ENCODE peak calls at places on chromosome 3, in eight cellular contexts. Z is endothelial cell, Y is HCT116, V is IMR-90, S is astrocyte of the cerebellum, M is esophagus muscularis mucosa, T is astrocyte of the spinal cord, D is psoas muscle. N is an unnamed sample.

GRCh38 chr3:193693774-193694173 is 100.8 kb downstream of the OPA1 start:
- DNase-seq in Z (no peak), T (no peak), S (no peak), V (no peak), D (no peak), M (no peak), Y (no peak), N (no peak)

GRCh38 chr3:141056716-141057115 is 5.6 kb downstream of the SPSB4 start:
- DNase-seq in M (peak; percentile 87), Z (no peak), Y (no peak), T (no peak), S (no peak), V (no peak), D (no peak), N (no peak)

GRCh38 chr3:24088782-24089181 is 143.7 kb downstream of the NR1D2 start:
- DNase-seq in T (peak; percentile 8), V (peak; percentile 41), S (no peak), Z (no peak), M (no peak), D (no peak), Y (peak; percentile 28), N (peak; percentile 25)

GRCh38 chr3:100400424-100400781 is 486 bp downstream of the TOMM70 start:
- DNase-seq in S (no peak), D (peak; percentile 61), Y (no peak), T (peak; percentile 13), V (peak; percentile 17), Z (peak; percentile 55), M (no peak), N (peak; percentile 14)

GRCh38 chr3:66856555-66856954 is 141.6 kb upstream of the KBTBD8 start:
- DNase-seq in V (no peak), S (no peak), Z (no peak), D (no peak), Y (no peak), T (no peak), M (no peak), N (no peak)

GRCh38 chr3:72739521-72740466 is 108.5 kb downstream of the SHQ1 start:
- DNase-seq in T (no peak), Z (no peak), M (no peak), V (peak; percentile 20), S (no peak), Y (no peak), D (no peak), N (no peak)

GRCh38 chr3:53803124-53803815 is 42.9 kb downstream of the CHDH start:
- DNase-seq in Z (no peak), T (no peak), S (no peak), Y (no peak), V (no peak), D (no peak), M (no peak), N (no peak)

GRCh38 chr3:126129408-126129891 is 45.5 kb upstream of the SLC41A3 start:
- DNase-seq in S (no peak), T (no peak), V (peak; percentile 9), Y (no peak), D (peak; percentile 60), Z (no peak), M (peak; percentile 86), N (peak; percentile 10)

GRCh38 chr3:23874359-23875120 is 42.2 kb downstream of the NKIRAS1 start:
- DNase-seq in Y (no peak), D (no peak), M (peak; percentile 70), T (peak; percentile 72), S (peak; percentile 26), V (peak; percentile 87), Z (no peak), N (peak; percentile 22)

GRCh38 chr3:10474439-10474723 is 31.0 kb downstream of the ATP2B2 start:
- DNase-seq in T (no peak), Z (no peak), D (no peak), S (no peak), V (no peak), Y (no peak), M (no peak), N (no peak)

GRCh38 chr3:136938334-136938733 is 19.4 kb upstream of the IL20RB start:
- DNase-seq in S (no peak), Z (no peak), D (no peak), T (peak; percentile 45), V (peak; percentile 65), M (no peak), Y (no peak), N (no peak)

GRCh38 chr3:10238330-10238995 is 9.8 kb upstream of the TATDN2 start:
- DNase-seq in Y (no peak), Z (no peak), M (no peak), D (no peak), T (no peak), S (no peak), V (no peak), N (no peak)

GRCh38 chr3:112555535-112556170 is 6.1 kb downstream of the ATG3 start:
- DNase-seq in T (no peak), D (no peak), V (peak; percentile 12), Y (no peak), M (no peak), S (no peak), Z (no peak), N (no peak)

GRCh38 chr3:53134631-53135232 is 4.5 kb upstream of the RFT1 start:
- DNase-seq in Y (peak; percentile 56), S (peak; percentile 39), D (peak; percentile 89), Z (peak; percentile 77), V (peak; percentile 63), M (no peak), T (peak; percentile 63), N (peak; percentile 64)

GRCh38 chr3:183827809-183828537 is 2.6 kb upstream of the MAP6D1 start:
- DNase-seq in Z (no peak), D (no peak), V (no peak), T (no peak), M (no peak), Y (no peak), S (no peak), N (no peak)

GRCh38 chr3:104909721-104910120 is 457.0 kb upstream of the ALCAM start:
- DNase-seq in Y (no peak), S (no peak), T (peak; percentile 13), M (no peak), D (no peak), V (peak; percentile 44), Z (no peak), N (no peak)

DNA sequence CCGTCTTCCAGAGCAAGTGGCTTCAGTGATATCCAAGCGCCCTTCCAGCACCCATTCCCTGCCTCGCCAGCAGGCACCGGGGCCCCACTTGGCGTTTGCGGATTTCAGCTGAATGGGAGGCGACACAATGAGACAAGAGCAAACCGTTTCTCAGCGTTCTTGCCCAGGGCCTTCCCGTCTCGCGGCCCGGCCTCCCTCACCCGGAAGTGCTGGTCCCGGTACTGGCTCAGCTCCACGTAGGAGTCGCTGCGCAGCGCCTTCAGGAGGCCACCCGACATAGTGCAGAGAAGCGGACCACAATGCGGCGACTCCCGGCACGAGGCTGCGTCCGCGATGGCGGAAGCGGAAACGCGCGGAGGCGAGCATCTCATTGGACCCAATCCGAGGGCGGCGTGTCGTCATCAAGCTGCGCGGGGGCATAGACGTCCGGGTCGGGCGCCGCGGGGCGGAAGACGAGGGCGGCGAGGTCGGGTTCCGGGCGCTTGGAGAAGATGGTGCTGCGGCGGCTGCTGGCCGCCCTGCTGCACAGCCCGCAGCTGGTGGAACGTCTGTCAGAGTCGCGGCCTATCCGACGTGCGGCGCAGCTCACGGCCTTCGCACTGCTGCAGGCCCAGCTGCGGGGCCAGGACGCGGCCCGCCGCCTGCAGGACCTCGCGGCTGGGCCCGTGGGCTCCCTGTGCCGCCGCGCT is at the start of gene NCBP2:
- DNase-seq in T (peak; percentile 98), M (peak; percentile 100), Y (peak; percentile 96), D (peak; percentile 100), S (peak; percentile 94), Z (peak; percentile 99), V (peak; percentile 98), N (peak; percentile 91)
- TF ChIP-seq CTCF in T (peak; percentile 66), M (peak; percentile 48), Y (peak; percentile 64), D (peak; percentile 60), S (peak; percentile 62), Z (peak; percentile 37), V (peak; percentile 72), N (peak; percentile 80)

GRCh38 chr3:120072867-120073525 is 21.3 kb downstream of the GSK3B start:
- DNase-seq in D (no peak), Z (no peak), T (no peak), V (no peak), S (no peak), M (no peak), Y (no peak), N (no peak)
- TF ChIP-seq CTCF in D (peak; percentile 35), Z (no peak), T (peak; percentile 19), V (no peak), S (peak; percentile 12), M (no peak), Y (no peak), N (no peak)

GRCh38 chr3:195752538-195753331 is 32.0 kb downstream of the MUC20 start:
- DNase-seq in D (no peak), Y (no peak), Z (no peak), T (no peak), S (no peak), V (no peak), M (no peak), N (no peak)

GRCh38 chr3:195751584-195751983 is 30.8 kb downstream of the MUC20 start:
- DNase-seq in Z (no peak), V (no peak), S (no peak), D (peak; percentile 12), M (no peak), Y (no peak), T (no peak), N (no peak)

GRCh38 chr3:195752066-195752465 is 31.3 kb downstream of the MUC20 start:
- DNase-seq in T (no peak), Y (no peak), M (no peak), S (no peak), V (no peak), D (no peak), Z (no peak), N (no peak)

GRCh38 chr3:195748661-195749060 is 27.9 kb downstream of the MUC20 start:
- DNase-seq in M (no peak), T (no peak), S (no peak), D (no peak), V (no peak), Z (no peak), Y (no peak), N (no peak)

DNA sequence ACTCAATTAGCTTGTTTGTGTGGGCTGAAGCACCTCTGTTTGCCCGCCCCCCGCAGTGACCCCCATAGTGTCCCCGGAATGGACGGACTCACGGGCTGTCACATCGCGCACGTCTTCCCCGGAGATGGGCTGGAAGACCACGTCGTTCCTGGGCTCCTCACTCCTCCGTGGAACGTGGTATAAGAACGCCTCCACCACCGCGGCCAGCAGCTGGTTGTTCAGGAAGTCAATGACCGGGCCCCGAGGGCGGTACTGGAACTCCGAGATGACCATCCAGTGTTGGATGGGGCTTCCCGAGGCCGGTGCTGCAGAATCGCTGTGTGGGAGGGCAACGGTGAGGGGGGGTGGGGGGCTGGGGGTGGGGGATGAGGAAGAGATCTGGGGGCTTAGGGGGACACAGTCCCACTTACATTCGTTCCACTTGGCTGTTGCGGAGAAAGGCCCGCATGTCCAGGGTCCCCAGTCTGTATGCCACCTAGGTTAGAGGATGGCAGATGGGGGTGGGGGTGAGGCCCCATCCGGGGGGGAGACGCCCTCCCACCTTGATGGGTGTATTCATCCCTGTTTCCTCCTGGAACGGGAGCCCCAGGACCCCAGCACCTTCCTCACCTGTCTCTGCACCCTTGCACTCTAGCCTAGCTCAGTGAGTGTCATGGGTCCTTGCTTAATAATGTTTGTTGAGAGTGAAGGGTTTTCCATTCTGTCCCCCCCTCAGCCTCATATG is 30.2 kb downstream of the MUC20 start:
- DNase-seq in S (no peak), T (no peak), Z (no peak), D (peak; percentile 38), M (no peak), V (no peak), Y (no peak), N (no peak)
- TF ChIP-seq CTCF in S (no peak), T (no peak), Z (no peak), D (no peak), M (no peak), V (no peak), Y (no peak), N (no peak)

GRCh38 chr3:77772459-77772858 is 732.6 kb downstream of the ROBO2 start:
- DNase-seq in Z (no peak), S (no peak), T (no peak), Y (no peak), V (no peak), D (no peak), M (no peak), N (no peak)
- TF ChIP-seq CTCF in Z (no peak), S (no peak), T (no peak), Y (no peak), V (no peak), D (no peak), M (no peak), N (no peak)